ENCODE peak calls at places on chromosomes 6 and 20, in eight cellular contexts. Y is NCI-H1436; K is hippocampal formation; O is stomach; E is T47D; B is breast epithelium; A is stimulated activated CD4-positive, alpha-beta T cell treated with anti-CD3 and anti-CD28 coated beads, Interleukin-1b, Interleukin-23, amount 100 ng/mL, for 24 hours; J is dorsolateral prefrontal cortex. S is an unnamed sample.

GRCh38 chr6:108576724-108577123 is 16.0 kb downstream of the FOXO3 start:
- DNase-seq in E (no peak), Y (no peak), A (no peak), B (no peak), O (no peak), K (no peak), J (no peak), S (no peak)

GRCh38 chr20:42093542-42094440 is 475.6 kb upstream of the CHD6 start:
- DNase-seq in Y (no peak), B (no peak), E (no peak), A (no peak), J (peak), O (no peak), K (no peak), S (peak)

GRCh38 chr6:138685257-138685656 is 88.3 kb upstream of the CCDC28A start:
- DNase-seq in B (no peak), O (no peak), J (no peak), A (no peak), E (no peak), Y (no peak), K (no peak), S (no peak)

GRCh38 chr20:49552007-49552406 is 15.9 kb downstream of the PTGIS start:
- DNase-seq in B (no peak), A (no peak), Y (no peak), E (no peak), K (no peak), J (no peak), O (no peak), S (no peak)

GRCh38 chr6:121520337-121521163 is 85.1 kb downstream of the GJA1 start:
- DNase-seq in O (no peak), K (no peak), Y (no peak), B (no peak), A (no peak), E (no peak), J (no peak), S (no peak)

GRCh38 chr20:63846128-63846771 is 15.0 kb upstream of the ABHD16B start:
- DNase-seq in O (no peak), J (no peak), B (no peak), Y (no peak), E (no peak), K (no peak), A (no peak), S (no peak)

GRCh38 chr20:13342469-13343242 is 121.6 kb downstream of the ISM1 start:
- DNase-seq in Y (no peak), O (no peak), J (no peak), B (no peak), A (no peak), K (no peak), E (no peak), S (no peak)

GRCh38 chr6:34092631-34093030 is 53.3 kb downstream of the GRM4 start:
- DNase-seq in B (no peak), Y (no peak), A (no peak), K (no peak), J (no peak), E (no peak), O (no peak), S (no peak)

GRCh38 chr6:88984152-88984551 is 20.7 kb upstream of the RNGTT start:
- DNase-seq in B (no peak), E (no peak), O (no peak), J (no peak), K (no peak), Y (no peak), A (no peak), S (no peak)

GRCh38 chr20:34473262-34473883 is 42.8 kb upstream of the DYNLRB1 start:
- DNase-seq in J (peak), O (no peak), B (no peak), A (peak), K (peak), Y (peak), E (no peak), S (no peak)

GRCh38 chr6:127518710-127519468 is at the start of gene MTCL3:
- DNase-seq in K (peak), O (no peak), E (no peak), Y (peak), A (peak), B (no peak), J (peak), S (peak)

GRCh38 chr6:51618563-51618962 is 468.9 kb downstream of the PKHD1 start:
- DNase-seq in K (no peak), B (no peak), J (no peak), O (no peak), E (no peak), A (no peak), Y (no peak), S (no peak)

GRCh38 chr6:16438677-16439615 is 200.6 kb downstream of the GMPR start:
- DNase-seq in E (no peak), Y (no peak), O (no peak), J (no peak), K (no peak), B (no peak), A (no peak), S (no peak)

GRCh38 chr20:20317195-20318113 is 50.5 kb upstream of the INSM1 start:
- DNase-seq in J (no peak), A (no peak), E (no peak), B (no peak), O (no peak), Y (no peak), K (peak), S (no peak)

GRCh38 chr6:46815130-46815529 is 21.9 kb downstream of the MEP1A start:
- DNase-seq in K (no peak), E (no peak), Y (no peak), A (no peak), B (no peak), J (no peak), O (no peak), S (no peak)

GRCh38 chr6:37615564-37616340 is 81.9 kb downstream of the MDGA1 start:
- DNase-seq in B (no peak), J (no peak), Y (no peak), O (no peak), E (no peak), A (no peak), K (no peak), S (no peak)

GRCh38 chr6:62980093-62980492 is 231.2 kb upstream of the FKBP1C start:
- DNase-seq in E (no peak), B (no peak), K (no peak), Y (no peak), A (no peak), J (no peak), O (no peak), S (no peak)

GRCh38 chr20:57995381-57995977 is 233.0 kb downstream of the ANKRD60 start:
- DNase-seq in B (no peak), Y (no peak), O (no peak), A (no peak), K (no peak), E (no peak), J (no peak), S (no peak)

GRCh38 chr20:15842872-15843271 is 730.4 kb downstream of the KIF16B start:
- DNase-seq in A (no peak), K (no peak), O (no peak), E (no peak), B (no peak), J (no peak), Y (no peak), S (no peak)

S was measured in DMS79 treated with DMSO at 0.1 percent for 48 hours.